ENCODE peak calls at places on chromosomes 6 and 20, in six cellular contexts. A is AG10803, E is AG09309, V is pancreas, O is body of pancreas, J is GM10248. Q is an unnamed sample.

GRCh38 chr20:42270539-42270938 is 652.4 kb upstream of the CHD6 start:
- DNase-seq in A (no peak), E (no peak), J (no peak), V (no peak), O (no peak), Q (no peak)

GRCh38 chr6:169666441-169666840 is 35.4 kb downstream of the WDR27 start:
- DNase-seq in O (no peak), E (no peak), A (no peak), V (no peak), J (no peak), Q (no peak)

GRCh38 chr20:41137412-41138216 is at the start of gene PLCG1:
- DNase-seq in O (peak), E (no peak), V (peak), J (peak), A (peak), Q (peak)

GRCh38 chr6:1624071-1624847 is 14.5 kb downstream of the FOXC1 start:
- DNase-seq in E (no peak), A (no peak), O (no peak), V (no peak), J (peak), Q (peak)

GRCh38 chr20:44642203-44643153 is 9.0 kb downstream of the ADA start:
- DNase-seq in J (peak), E (peak), A (peak), O (peak), V (peak), Q (peak)

GRCh38 chr20:59604770-59605665 is 678 bp downstream of the PHACTR3 start:
- DNase-seq in E (no peak), O (no peak), J (no peak), V (no peak), A (no peak), Q (no peak)

GRCh38 chr6:167441653-167442644 is 117.1 kb downstream of the TTLL2 start:
- DNase-seq in A (no peak), E (no peak), J (no peak), O (no peak), V (no peak), Q (no peak)

GRCh38 chr20:22459754-22460153 is 124.6 kb downstream of the FOXA2 start:
- DNase-seq in V (no peak), A (no peak), E (no peak), O (no peak), J (no peak), Q (no peak)

GRCh38 chr20:61738601-61739069 is 327.0 kb downstream of the TAF4 start:
- DNase-seq in E (no peak), V (no peak), O (no peak), A (no peak), J (no peak), Q (no peak)

GRCh38 chr20:46438156-46438750 is 31.8 kb upstream of the ELMO2 start:
- DNase-seq in A (peak), V (no peak), J (peak), O (no peak), E (no peak), Q (peak)

GRCh38 chr20:59190509-59190908 is 26.9 kb downstream of the ZNF831 start:
- DNase-seq in E (no peak), J (no peak), A (no peak), V (no peak), O (no peak), Q (no peak)

GRCh38 chr20:17636523-17637412 is 45.3 kb downstream of the RRBP1 start:
- DNase-seq in A (no peak), O (no peak), J (no peak), V (no peak), E (no peak), Q (no peak)

Q was measured in GM13976.